ENCODE peak calls at places on chromosome 19, in six cellular contexts. F, T, R, E, G and L are unnamed samples.

GRCh38 chr19:1438035-1438932 is at the start of gene RPS15:
- DNase-seq in F (peak), T (peak), R (peak), E (peak), G (peak), L (peak)

GRCh38 chr19:31513841-31514240 is 164.6 kb upstream of the TSHZ3 start:
- DNase-seq in F (no peak), T (no peak), R (no peak), E (no peak), G (no peak), L (no peak)

GRCh38 chr19:1861599-1862031 is 1.8 kb downstream of the KLF16 start:
- DNase-seq in F (no peak), T (no peak), R (no peak), E (peak), G (no peak), L (no peak)

GRCh38 chr19:52941941-52942370 is 18.7 kb upstream of the ZNF888 start:
- DNase-seq in F (no peak), T (peak), R (no peak), E (peak), G (peak), L (no peak)

GRCh38 chr19:4323692-4324091 is 14.9 kb downstream of the STAP2 start:
- DNase-seq in F (no peak), T (no peak), R (no peak), E (no peak), G (no peak), L (no peak)

GRCh38 chr19:1211494-1212234 is 6.1 kb downstream of the STK11 start:
- DNase-seq in F (no peak), T (peak), R (no peak), E (no peak), G (no peak), L (no peak)

GRCh38 chr19:50173144-50173543 is 10.1 kb upstream of the IZUMO2 start:
- DNase-seq in F (no peak), T (no peak), R (no peak), E (no peak), G (peak), L (no peak)

GRCh38 chr19:44626067-44626624 is 12.8 kb downstream of the IGSF23 start:
- DNase-seq in F (no peak), T (no peak), R (no peak), E (no peak), G (peak), L (peak)

GRCh38 chr19:1456121-1456900 is 6.4 kb downstream of the APC2 start:
- DNase-seq in F (no peak), T (no peak), R (no peak), E (no peak), G (no peak), L (no peak)

GRCh38 chr19:58429745-58430144 is 10.2 kb downstream of the ZNF132 start:
- DNase-seq in F (no peak), T (no peak), R (no peak), E (no peak), G (no peak), L (no peak)

GRCh38 chr19:19276386-19276785 is 3.3 kb upstream of the TM6SF2 start:
- DNase-seq in F (no peak), T (no peak), R (no peak), E (no peak), G (no peak), L (no peak)

GRCh38 chr19:1683869-1684572 is 31.6 kb upstream of the TCF3 start:
- DNase-seq in F (no peak), T (no peak), R (no peak), E (no peak), G (no peak), L (no peak)

GRCh38 chr19:32206065-32206464 is 139.3 kb upstream of the ZNF507 start:
- DNase-seq in F (no peak), T (no peak), R (no peak), E (no peak), G (no peak), L (no peak)

GRCh38 chr19:746208-746819 is 4.6 kb upstream of the MISP start:
- DNase-seq in F (no peak), T (no peak), R (no peak), E (no peak), G (no peak), L (no peak)

GRCh38 chr19:48918801-48919247 is 14.7 kb upstream of the DHDH start:
- DNase-seq in F (no peak), T (peak), R (no peak), E (peak), G (peak), L (no peak)

GRCh38 chr19:49930483-49931011 is 1.2 kb upstream of the NUP62 start:
- DNase-seq in F (no peak), T (peak), R (no peak), E (peak), G (peak), L (no peak)

GRCh38 chr19:15251749-15252397 is 19.6 kb upstream of the EPHX3 start:
- DNase-seq in F (no peak), T (peak), R (no peak), E (no peak), G (peak), L (no peak)

GRCh38 chr19:31338069-31338767 is 11.0 kb downstream of the TSHZ3 start:
- DNase-seq in F (no peak), T (peak), R (no peak), E (peak), G (no peak), L (no peak)

GRCh38 chr19:15244106-15244803 is 12.0 kb upstream of the EPHX3 start:
- DNase-seq in F (no peak), T (no peak), R (no peak), E (no peak), G (no peak), L (no peak)

GRCh38 chr19:42985588-42985987 is 40.7 kb downstream of the PSG11 start:
- DNase-seq in F (no peak), T (no peak), R (no peak), E (no peak), G (no peak), L (no peak)

GRCh38 chr19:1237754-1238372 is at the start of gene CBARP:
- DNase-seq in F (no peak), T (no peak), R (no peak), E (peak), G (peak), L (no peak)

GRCh38 chr19:33496016-33496415 is 25.6 kb downstream of the PEPD start:
- DNase-seq in F (no peak), T (no peak), R (no peak), E (no peak), G (no peak), L (no peak)

GRCh38 chr19:12527034-12527836 is 24.0 kb downstream of the ZNF564 start:
- DNase-seq in F (no peak), T (no peak), R (no peak), E (no peak), G (peak), L (no peak)

GRCh38 chr19:30202060-30202600 is 170.1 kb upstream of the ZNF536 start:
- DNase-seq in F (no peak), T (peak), R (no peak), E (peak), G (no peak), L (no peak)

GRCh38 chr19:1366899-1367870 is 16.5 kb upstream of the NDUFS7 start:
- DNase-seq in F (no peak), T (no peak), R (no peak), E (no peak), G (no peak), L (no peak)

GRCh38 chr19:42420055-42420544 is 7.1 kb downstream of the LIPE start:
- DNase-seq in F (peak), T (peak), R (no peak), E (peak), G (peak), L (peak)

GRCh38 chr19:13557756-13558398 is 51.6 kb upstream of the CACNA1A start:
- DNase-seq in F (no peak), T (peak), R (no peak), E (peak), G (peak), L (no peak)

GRCh38 chr19:21568816-21569496 is 63.6 kb downstream of the ZNF429 start:
- DNase-seq in F (no peak), T (no peak), R (peak), E (peak), G (no peak), L (peak)

GRCh38 chr19:21328402-21328801 is 808 bp downstream of the ZNF708 start:
- DNase-seq in F (no peak), T (no peak), R (no peak), E (peak), G (no peak), L (no peak)

GRCh38 chr19:12090807-12091206 is 26.3 kb downstream of the ZNF844 start:
- DNase-seq in F (peak), T (peak), R (peak), E (peak), G (peak), L (no peak)

GRCh38 chr19:45492627-45493470 is 4.0 kb downstream of the RTN2 start:
- DNase-seq in F (no peak), T (peak), R (no peak), E (no peak), G (peak), L (no peak)

DNA sequence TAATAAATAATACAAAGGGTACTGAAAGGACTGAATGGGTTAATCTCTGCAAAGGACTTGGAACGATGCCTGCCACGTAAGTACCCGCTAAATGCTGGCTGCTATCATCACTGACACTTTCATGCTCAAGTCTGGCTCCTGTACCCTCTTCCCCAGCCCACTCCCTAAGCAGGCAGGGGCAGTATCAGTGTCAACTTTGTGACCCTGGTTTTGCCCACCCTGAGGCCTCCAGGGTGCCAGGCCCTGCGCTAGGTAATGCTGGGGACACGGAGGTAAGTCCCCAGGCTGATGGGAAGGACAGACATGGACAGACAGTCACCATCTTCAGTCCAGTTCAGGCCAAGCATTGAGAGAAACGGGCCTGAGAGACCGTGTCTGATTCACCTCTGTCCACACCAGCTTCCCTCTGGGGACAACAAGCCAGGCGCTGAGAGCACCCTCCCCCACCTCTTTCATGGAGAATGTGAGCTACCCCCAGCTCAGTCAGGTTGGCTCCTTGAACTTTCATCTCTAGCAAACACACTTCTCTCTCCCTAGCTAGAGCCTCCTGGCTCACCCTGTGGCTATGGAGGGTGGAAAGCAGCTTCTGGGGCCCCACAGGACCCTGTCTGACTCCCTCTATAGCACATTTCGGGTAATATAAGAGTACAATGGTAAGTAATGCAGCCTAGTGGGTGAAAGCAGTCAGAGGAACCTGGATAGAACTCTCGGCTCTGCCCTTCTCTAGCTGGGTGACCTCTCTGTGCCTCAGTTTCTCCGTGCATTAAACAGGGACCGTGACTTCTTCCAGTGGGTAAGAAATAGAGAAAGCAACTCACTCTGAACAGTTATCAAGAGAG is 758 bp downstream of the ETFB start:
- DNase-seq in F (no peak), T (no peak), R (no peak), E (peak), G (peak), L (no peak)
- H3K27ac ChIP-seq in F (peak), T (no peak), R (peak), E (peak), G (peak), L (peak)

DNA sequence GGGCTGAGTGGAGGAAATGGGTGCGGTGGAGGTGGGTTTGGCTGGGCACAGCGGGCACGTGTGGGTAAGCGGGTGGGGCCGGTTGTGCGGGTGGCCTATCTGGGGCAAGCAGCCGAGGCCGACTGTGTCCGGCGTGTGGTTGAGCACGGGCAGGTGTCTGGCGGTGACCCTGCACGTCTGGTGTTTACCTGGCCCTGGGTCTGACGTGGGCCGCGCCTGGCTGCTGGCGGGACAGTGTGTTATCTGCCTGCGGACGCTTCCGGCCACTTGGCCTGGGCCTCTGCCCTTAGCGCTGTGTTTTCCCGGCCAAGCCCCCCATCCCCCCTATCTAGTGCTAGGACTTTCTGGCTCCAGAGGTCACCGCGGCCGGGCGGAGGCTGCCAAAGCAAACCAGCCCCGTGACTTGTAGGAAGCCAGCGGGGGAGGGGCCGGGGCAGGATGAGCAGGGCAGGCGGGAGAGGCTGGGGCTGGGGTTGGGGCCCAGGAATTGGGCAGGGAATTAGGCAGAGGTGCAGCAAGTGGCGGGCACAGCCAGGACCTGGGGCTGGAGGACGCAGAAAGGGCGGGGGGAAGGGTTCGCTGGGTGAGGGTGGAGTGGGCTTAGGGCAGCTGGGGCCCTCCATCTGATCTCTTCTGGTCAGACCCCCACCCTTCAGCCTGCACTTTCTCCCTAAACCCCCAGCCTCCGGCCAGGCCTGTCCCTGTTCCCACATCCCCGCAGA is 534 bp upstream of the HPN start:
- DNase-seq in F (no peak), T (peak), R (peak), E (no peak), G (no peak), L (no peak)
- H3K27ac ChIP-seq in F (no peak), T (no peak), R (peak), E (no peak), G (no peak), L (no peak)

DNA sequence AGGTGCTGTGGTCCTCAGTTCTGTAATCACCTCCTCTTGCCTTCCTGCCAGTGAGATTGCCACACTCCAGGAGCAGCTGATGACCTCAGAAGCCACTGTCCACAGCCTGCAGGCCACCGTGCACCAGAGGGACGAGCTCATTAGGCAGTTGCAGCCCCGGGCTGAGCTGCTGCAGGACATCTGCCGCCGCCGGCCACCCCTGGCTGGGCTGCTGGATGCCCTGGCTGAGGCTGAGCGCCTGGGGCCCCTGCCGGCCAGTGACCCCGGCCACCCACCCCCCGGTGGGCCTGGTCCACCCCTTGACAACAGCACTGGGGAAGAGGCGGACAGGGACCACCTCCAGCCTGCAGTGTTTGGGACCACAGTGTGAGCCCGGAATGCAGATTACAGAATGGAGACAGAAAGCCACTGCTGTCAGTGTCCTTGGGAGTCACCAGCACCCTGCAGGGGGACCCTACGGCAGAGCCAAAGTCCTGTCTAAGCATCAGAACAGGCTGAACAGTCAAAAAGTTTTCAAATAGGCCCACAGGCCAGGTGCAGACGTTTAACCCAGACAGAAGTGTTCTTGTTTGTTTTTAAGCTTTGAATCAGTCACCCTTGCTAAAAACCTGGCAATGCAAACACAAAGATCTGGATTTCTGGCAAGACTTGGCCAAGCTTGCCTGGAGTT is 4.2 kb downstream of the VMAC start:
- DNase-seq in F (no peak), T (no peak), R (no peak), E (no peak), G (no peak), L (no peak)
- H3K27ac ChIP-seq in F (no peak), T (no peak), R (peak), E (no peak), G (no peak), L (peak)

DNA sequence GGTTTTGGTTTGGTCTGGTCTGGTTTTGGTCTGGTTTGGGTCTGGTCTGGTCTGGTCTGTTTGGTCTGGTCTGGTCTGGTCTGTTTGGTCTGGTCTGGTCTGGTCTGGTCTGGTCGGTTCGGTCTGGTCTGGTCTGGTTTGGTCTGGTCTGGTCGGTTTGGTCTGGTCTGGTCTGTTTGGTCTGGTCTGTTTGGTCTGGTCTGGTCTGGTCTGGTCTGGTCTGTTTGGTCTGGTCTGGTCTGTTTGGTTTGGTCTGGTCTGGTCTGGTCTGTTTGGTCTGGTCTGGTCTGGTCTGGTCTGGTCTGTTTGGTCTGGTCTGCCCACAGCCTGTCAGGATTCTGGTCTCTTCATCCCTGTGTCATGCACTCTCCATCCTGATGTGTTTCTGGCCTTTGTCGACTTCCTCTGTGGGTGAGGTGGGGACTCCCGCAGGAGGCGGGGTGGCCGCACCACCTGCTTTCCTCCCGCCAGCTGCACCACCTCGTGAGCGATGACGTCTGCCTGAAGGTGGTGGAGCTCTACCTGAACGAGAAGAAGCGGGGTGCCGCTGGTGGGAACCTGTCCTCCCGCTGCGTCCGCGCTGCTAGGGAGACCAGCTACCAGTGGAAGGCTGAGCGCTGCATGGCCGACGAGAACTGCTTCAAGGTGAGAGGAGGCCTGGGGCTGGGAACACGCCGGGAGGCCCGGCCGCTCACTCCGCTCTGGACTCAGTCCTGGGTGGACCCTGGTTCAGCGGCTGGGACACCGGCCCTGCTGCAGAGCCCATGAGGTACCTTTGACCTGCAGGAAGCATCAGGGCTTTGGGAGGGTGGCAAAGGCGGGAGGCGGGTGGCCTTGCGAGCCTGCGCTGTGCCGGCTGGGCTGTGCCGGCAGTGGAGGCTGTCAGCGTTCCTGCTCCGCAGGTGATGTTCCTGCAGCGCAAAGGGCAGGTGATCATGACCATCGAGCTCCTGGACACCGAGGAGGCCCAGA is 12.9 kb upstream of the F2RL3 start:
- DNase-seq in F (no peak), T (no peak), R (no peak), E (no peak), G (no peak), L (no peak)
- H3K27ac ChIP-seq in F (no peak), T (no peak), R (no peak), E (no peak), G (no peak), L (no peak)

DNA sequence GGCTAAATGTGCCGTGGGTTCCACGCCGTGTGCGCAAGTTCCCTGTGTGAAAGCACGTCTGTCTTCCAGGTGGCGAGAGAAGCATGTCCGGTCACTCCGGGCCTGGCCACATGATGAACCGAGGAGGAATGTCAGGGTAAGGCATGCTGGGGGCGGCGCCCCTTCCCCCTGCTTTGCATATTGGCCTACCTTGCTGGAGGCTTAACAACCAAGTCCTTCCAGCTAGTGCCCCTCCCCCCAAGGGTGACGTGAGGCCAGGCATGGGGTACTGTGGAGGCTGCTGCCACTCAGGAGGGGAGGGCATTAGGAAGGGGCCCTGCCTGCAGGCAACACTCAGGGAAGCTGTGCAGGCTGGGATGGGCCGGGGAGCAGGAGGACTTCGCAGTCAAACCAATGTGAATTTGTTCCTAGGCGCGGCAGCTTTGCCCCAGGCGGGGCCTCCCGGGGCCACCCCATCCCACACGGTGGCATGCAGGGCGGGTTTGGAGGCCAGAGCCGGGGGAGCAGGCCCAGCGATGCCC is 12.5 kb downstream of the MICOS13 start:
- DNase-seq in F (no peak), T (peak), R (no peak), E (no peak), G (no peak), L (no peak)
- H3K27ac ChIP-seq in F (no peak), T (no peak), R (no peak), E (no peak), G (no peak), L (no peak)